ENCODE peak calls at places on chromosomes 2 and 18, in four cellular contexts. S is A549, W is HepG2, J is K562. N is an unnamed sample.

GRCh38 chr2:53877556-53877955 is 17.8 kb upstream of the GPR75 start:
- DNase-seq in J (no peak), S (no peak), W (no peak), N (no peak)

GRCh38 chr2:176281267-176281666 is 12.0 kb downstream of the MTX2 start:
- DNase-seq in W (no peak), S (no peak), J (no peak), N (no peak)

GRCh38 chr18:5530623-5531022 is 13.2 kb downstream of the EPB41L3 start:
- DNase-seq in S (no peak), W (no peak), J (no peak), N (no peak)

GRCh38 chr2:52368141-52368540 is 1336.2 kb upstream of the NRXN1 start:
- DNase-seq in W (no peak), J (no peak), S (no peak), N (no peak)

GRCh38 chr2:217523246-217523645 is 479.5 kb downstream of the TNS1 start:
- DNase-seq in J (no peak), S (no peak), W (no peak), N (no peak)

GRCh38 chr2:40315684-40316083 is 136.2 kb downstream of the SLC8A1 start:
- DNase-seq in J (no peak), S (no peak), W (no peak), N (no peak)

GRCh38 chr18:3985030-3985429 is 470.1 kb downstream of the DLGAP1 start:
- DNase-seq in J (no peak), W (no peak), S (no peak), N (no peak)

GRCh38 chr18:69725009-69725408 is 222.7 kb downstream of the CD226 start:
- DNase-seq in S (no peak), W (no peak), J (no peak), N (no peak)

GRCh38 chr2:95353055-95353575 is 49.4 kb upstream of the FAHD2A start:
- DNase-seq in S (no peak), J (no peak), W (no peak), N (no peak)

GRCh38 chr2:178412047-178412446 is 38.9 kb downstream of the PRKRA start:
- DNase-seq in W (no peak), S (no peak), J (no peak), N (no peak)

GRCh38 chr18:56067216-56067611 is 479.2 kb upstream of the TCF4 start:
- DNase-seq in J (no peak), S (no peak), W (no peak), N (no peak)

GRCh38 chr2:11430729-11431128 is 35.2 kb downstream of the E2F6 start:
- DNase-seq in W (no peak), S (no peak), J (no peak), N (no peak)

DNA sequence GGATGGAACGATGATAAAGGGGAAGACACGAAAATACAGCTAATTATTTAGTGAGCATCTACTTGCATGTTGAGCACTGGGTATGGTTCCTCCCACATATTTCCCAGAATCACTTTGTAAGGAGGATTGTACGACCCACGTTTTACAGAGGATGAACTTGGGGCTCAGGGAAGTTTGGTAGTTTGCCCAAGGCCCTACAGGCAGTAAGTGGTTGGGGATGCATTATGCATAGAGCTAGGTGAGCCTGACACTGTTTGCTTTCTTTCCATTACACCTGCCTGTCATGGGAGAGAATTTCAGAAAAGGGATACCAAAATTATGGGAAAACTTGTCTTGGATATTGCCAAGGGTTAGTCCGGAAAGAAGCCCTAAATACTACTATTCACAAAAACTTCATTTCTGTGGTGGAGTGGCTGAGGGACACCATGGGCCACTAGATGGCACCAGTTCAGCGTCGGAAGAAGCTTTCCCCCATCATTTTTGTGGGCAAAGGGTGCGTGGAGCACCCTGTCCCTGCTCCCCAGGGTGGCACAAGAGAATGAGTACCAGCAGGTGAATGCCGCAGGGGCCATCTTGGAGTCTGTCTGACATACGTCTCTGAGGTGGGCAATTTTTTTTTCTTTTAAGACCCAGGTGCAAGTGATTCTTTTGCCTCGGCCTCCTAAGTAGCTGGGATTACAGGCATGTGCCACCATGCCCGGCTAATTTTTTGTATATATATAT is 23.5 kb upstream of the C18orf32 start:
- DNase-seq in W (no peak), S (peak; percentile 54), J (peak; percentile 39), N (peak; percentile 50)
- TF ChIP-seq BHLHE40 in W (no peak), S (no peak), J (no peak), N (no peak)

GRCh38 chr2:30201990-30202389 is 29.3 kb upstream of the LBH start:
- DNase-seq in S (no peak), J (no peak), W (no peak), N (no peak)
- TF ChIP-seq BHLHE40 in S (no peak), J (no peak), W (no peak), N (no peak)

GRCh38 chr2:109005686-109006204 is 16.7 kb upstream of the EDAR start:
- DNase-seq in J (peak; percentile 51), S (no peak), W (no peak), N (no peak)
- TF ChIP-seq BHLHE40 in J (peak; percentile 64), S (no peak), W (no peak), N (no peak)

GRCh38 chr18:73613706-73614340 is 533.8 kb downstream of the FBXO15 start:
- DNase-seq in J (no peak), W (no peak), S (no peak), N (no peak)

GRCh38 chr18:73617981-73618380 is 529.7 kb downstream of the FBXO15 start:
- DNase-seq in W (no peak), J (no peak), S (no peak), N (no peak)

GRCh38 chr18:73614812-73615211 is 532.8 kb downstream of the FBXO15 start:
- DNase-seq in S (peak; percentile 9), J (no peak), W (no peak), N (no peak)

GRCh38 chr18:73615506-73615905 is 532.1 kb downstream of the FBXO15 start:
- DNase-seq in S (no peak), J (no peak), W (no peak), N (no peak)
- TF ChIP-seq BHLHE40 in S (no peak), J (no peak), W (no peak), N (no peak)